ENCODE peak calls at places on chromosomes 3 and 15, in seven cellular contexts. One of them, this sample, is unnamed.

GRCh38 chr15:90787881-90788280 is 70.7 kb downstream of the BLM start:
- DNase-seq in MCF 10A: no peak
- DNase-seq in type B pancreatic cell: no peak
- DNase-seq in fibroblast of the aortic adventitia: peak; percentile 81
- DNase-seq in mucosa of descending colon: no peak
- DNase-seq in epithelial cell of proximal tubule: no peak
- DNase-seq in esophagus muscularis mucosa: no peak
- DNase-seq in this sample: no peak

GRCh38 chr3:43017038-43017437 is 37.9 kb downstream of the GASK1A start:
- DNase-seq in mucosa of descending colon: no peak
- DNase-seq in MCF 10A: no peak
- DNase-seq in esophagus muscularis mucosa: no peak
- DNase-seq in epithelial cell of proximal tubule: no peak
- DNase-seq in fibroblast of the aortic adventitia: no peak
- DNase-seq in type B pancreatic cell: no peak
- DNase-seq in this sample: no peak

GRCh38 chr3:65500398-65501306 is 538.1 kb downstream of the MAGI1 start:
- DNase-seq in type B pancreatic cell: no peak
- DNase-seq in epithelial cell of proximal tubule: no peak
- DNase-seq in fibroblast of the aortic adventitia: no peak
- DNase-seq in MCF 10A: no peak
- DNase-seq in esophagus muscularis mucosa: no peak
- DNase-seq in mucosa of descending colon: no peak
- DNase-seq in this sample: no peak

GRCh38 chr15:77527831-77528231 is 104.9 kb downstream of the LINGO1 start:
- DNase-seq in epithelial cell of proximal tubule: no peak
- DNase-seq in fibroblast of the aortic adventitia: no peak
- DNase-seq in type B pancreatic cell: no peak
- DNase-seq in esophagus muscularis mucosa: no peak
- DNase-seq in MCF 10A: no peak
- DNase-seq in mucosa of descending colon: no peak
- DNase-seq in this sample: no peak

GRCh38 chr3:4976109-4976508 is 3.1 kb upstream of the BHLHE40 start:
- DNase-seq in epithelial cell of proximal tubule: no peak
- DNase-seq in mucosa of descending colon: peak; percentile 62
- DNase-seq in type B pancreatic cell: no peak
- DNase-seq in MCF 10A: peak; percentile 85
- DNase-seq in esophagus muscularis mucosa: no peak
- DNase-seq in fibroblast of the aortic adventitia: peak; percentile 75
- DNase-seq in this sample: no peak

GRCh38 chr15:51038258-51039042 is 56.3 kb downstream of the TNFAIP8L3 start:
- DNase-seq in epithelial cell of proximal tubule: no peak
- DNase-seq in MCF 10A: peak; percentile 31
- DNase-seq in esophagus muscularis mucosa: peak; percentile 47
- DNase-seq in fibroblast of the aortic adventitia: no peak
- DNase-seq in type B pancreatic cell: no peak
- DNase-seq in mucosa of descending colon: no peak
- DNase-seq in this sample: no peak

GRCh38 chr3:172918165-172918564 is 167.6 kb downstream of the ECT2 start:
- DNase-seq in epithelial cell of proximal tubule: no peak
- DNase-seq in type B pancreatic cell: no peak
- DNase-seq in esophagus muscularis mucosa: no peak
- DNase-seq in MCF 10A: no peak
- DNase-seq in mucosa of descending colon: no peak
- DNase-seq in fibroblast of the aortic adventitia: peak; percentile 75
- DNase-seq in this sample: no peak

GRCh38 chr15:41811432-41812195 is 16.3 kb upstream of the JMJD7 start:
- DNase-seq in type B pancreatic cell: no peak
- DNase-seq in mucosa of descending colon: peak; percentile 88
- DNase-seq in epithelial cell of proximal tubule: no peak
- DNase-seq in MCF 10A: peak; percentile 82
- DNase-seq in esophagus muscularis mucosa: peak; percentile 95
- DNase-seq in fibroblast of the aortic adventitia: peak; percentile 90
- DNase-seq in this sample: peak; percentile 92

GRCh38 chr3:176510097-176510496 is 687.2 kb downstream of the TBL1XR1 start:
- DNase-seq in type B pancreatic cell: no peak
- DNase-seq in fibroblast of the aortic adventitia: no peak
- DNase-seq in MCF 10A: no peak
- DNase-seq in mucosa of descending colon: no peak
- DNase-seq in esophagus muscularis mucosa: no peak
- DNase-seq in epithelial cell of proximal tubule: no peak
- DNase-seq in this sample: no peak

GRCh38 chr3:161915283-161915682 is 418.7 kb downstream of the OTOL1 start:
- DNase-seq in fibroblast of the aortic adventitia: no peak
- DNase-seq in type B pancreatic cell: no peak
- DNase-seq in MCF 10A: no peak
- DNase-seq in epithelial cell of proximal tubule: no peak
- DNase-seq in mucosa of descending colon: no peak
- DNase-seq in esophagus muscularis mucosa: no peak
- DNase-seq in this sample: no peak

GRCh38 chr3:50516048-50516871 is 12.8 kb upstream of the CACNA2D2 start:
- DNase-seq in fibroblast of the aortic adventitia: no peak
- DNase-seq in MCF 10A: no peak
- DNase-seq in epithelial cell of proximal tubule: no peak
- DNase-seq in mucosa of descending colon: peak; percentile 36
- DNase-seq in type B pancreatic cell: peak; percentile 78
- DNase-seq in esophagus muscularis mucosa: no peak
- DNase-seq in this sample: no peak

GRCh38 chr15:85973584-85974347 is 105.9 kb upstream of the AGBL1 start:
- DNase-seq in epithelial cell of proximal tubule: no peak
- DNase-seq in MCF 10A: no peak
- DNase-seq in mucosa of descending colon: no peak
- DNase-seq in fibroblast of the aortic adventitia: no peak
- DNase-seq in esophagus muscularis mucosa: no peak
- DNase-seq in type B pancreatic cell: no peak
- DNase-seq in this sample: no peak

GRCh38 chr3:136955813-136956212 is 2.0 kb upstream of the IL20RB start:
- DNase-seq in MCF 10A: peak; percentile 63
- DNase-seq in mucosa of descending colon: no peak
- DNase-seq in type B pancreatic cell: no peak
- DNase-seq in esophagus muscularis mucosa: no peak
- DNase-seq in epithelial cell of proximal tubule: peak; percentile 71
- DNase-seq in fibroblast of the aortic adventitia: peak; percentile 83
- DNase-seq in this sample: no peak

GRCh38 chr3:5690904-5691532 is 503.5 kb downstream of the EDEM1 start:
- DNase-seq in mucosa of descending colon: no peak
- DNase-seq in MCF 10A: no peak
- DNase-seq in fibroblast of the aortic adventitia: no peak
- DNase-seq in type B pancreatic cell: no peak
- DNase-seq in epithelial cell of proximal tubule: no peak
- DNase-seq in esophagus muscularis mucosa: no peak
- DNase-seq in this sample: no peak

GRCh38 chr3:156240642-156241041 is 120.3 kb downstream of the KCNAB1 start:
- DNase-seq in type B pancreatic cell: no peak
- DNase-seq in MCF 10A: no peak
- DNase-seq in fibroblast of the aortic adventitia: no peak
- DNase-seq in epithelial cell of proximal tubule: no peak
- DNase-seq in mucosa of descending colon: no peak
- DNase-seq in esophagus muscularis mucosa: no peak
- DNase-seq in this sample: no peak

GRCh38 chr3:29889230-29889629 is 608.4 kb downstream of the RBMS3 start:
- DNase-seq in fibroblast of the aortic adventitia: peak; percentile 44
- DNase-seq in type B pancreatic cell: no peak
- DNase-seq in epithelial cell of proximal tubule: no peak
- DNase-seq in esophagus muscularis mucosa: no peak
- DNase-seq in mucosa of descending colon: no peak
- DNase-seq in MCF 10A: peak; percentile 26
- DNase-seq in this sample: no peak

GRCh38 chr3:131304890-131305289 is 76.7 kb upstream of the NUDT16 start:
- DNase-seq in epithelial cell of proximal tubule: no peak
- DNase-seq in esophagus muscularis mucosa: no peak
- DNase-seq in MCF 10A: no peak
- DNase-seq in mucosa of descending colon: no peak
- DNase-seq in fibroblast of the aortic adventitia: no peak
- DNase-seq in type B pancreatic cell: no peak
- DNase-seq in this sample: no peak

GRCh38 chr3:134325722-134326121 is 48.5 kb downstream of the AMOTL2 start:
- DNase-seq in epithelial cell of proximal tubule: no peak
- DNase-seq in type B pancreatic cell: no peak
- DNase-seq in MCF 10A: peak; percentile 52
- DNase-seq in esophagus muscularis mucosa: no peak
- DNase-seq in fibroblast of the aortic adventitia: no peak
- DNase-seq in mucosa of descending colon: no peak
- DNase-seq in this sample: no peak

GRCh38 chr3:195774917-195775316 is 36.8 kb downstream of the MUC4 start:
- DNase-seq in epithelial cell of proximal tubule: no peak
- DNase-seq in MCF 10A: peak; percentile 33
- DNase-seq in mucosa of descending colon: no peak
- DNase-seq in esophagus muscularis mucosa: no peak
- DNase-seq in type B pancreatic cell: no peak
- DNase-seq in fibroblast of the aortic adventitia: peak; percentile 46
- DNase-seq in this sample: no peak

GRCh38 chr15:85142324-85142723 is 160.7 kb downstream of the PDE8A start:
- DNase-seq in epithelial cell of proximal tubule: peak; percentile 23
- DNase-seq in fibroblast of the aortic adventitia: peak; percentile 65
- DNase-seq in esophagus muscularis mucosa: no peak
- DNase-seq in MCF 10A: peak; percentile 73
- DNase-seq in mucosa of descending colon: no peak
- DNase-seq in type B pancreatic cell: no peak
- DNase-seq in this sample: no peak

DNA sequence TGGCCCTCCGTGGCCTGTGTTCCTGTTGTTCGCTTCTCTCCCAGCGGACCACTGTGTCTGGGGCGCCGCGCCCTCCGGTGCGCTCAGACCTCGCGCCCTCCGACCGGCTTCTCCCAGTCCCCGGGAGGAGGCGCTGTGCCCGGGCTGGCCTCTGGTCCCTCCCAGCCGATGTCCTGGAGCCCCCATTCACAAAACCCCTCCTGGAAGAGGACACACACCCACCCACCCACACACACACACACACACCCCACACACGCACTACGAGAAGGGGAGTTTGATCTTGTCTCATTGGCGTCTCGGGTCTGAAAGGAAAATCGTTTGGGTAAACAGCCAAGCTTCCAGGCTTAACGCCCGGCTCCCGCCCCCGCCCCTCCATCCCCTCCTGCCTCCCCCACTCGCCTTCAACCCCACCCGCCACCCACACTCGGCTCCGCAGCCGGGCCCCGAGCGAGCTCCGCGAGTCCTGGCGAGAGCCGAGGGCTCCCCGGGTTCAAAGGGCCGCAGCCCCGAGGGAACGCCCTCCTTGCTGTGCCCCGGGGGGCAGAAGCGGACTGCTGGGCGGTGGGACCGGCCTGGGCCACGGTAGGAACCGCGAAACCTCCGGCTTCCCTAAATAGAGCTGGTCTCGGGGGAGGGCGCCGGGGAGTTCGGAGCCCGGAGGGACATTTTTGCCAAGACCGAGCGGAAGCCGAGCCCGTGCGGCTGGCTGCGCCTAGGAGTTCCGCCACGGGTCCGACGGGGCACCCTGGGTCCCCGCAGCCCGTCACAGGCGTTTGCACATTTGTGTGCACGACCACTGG is 23.6 kb downstream of the NR2F2 start:
- DNase-seq in fibroblast of the aortic adventitia: peak; percentile 54
- DNase-seq in epithelial cell of proximal tubule: no peak
- DNase-seq in mucosa of descending colon: peak; percentile 54
- DNase-seq in type B pancreatic cell: peak; percentile 78
- DNase-seq in MCF 10A: peak; percentile 17
- DNase-seq in esophagus muscularis mucosa: no peak
- DNase-seq in this sample: no peak
- TF ChIP-seq CTCF in fibroblast of the aortic adventitia: peak; percentile 77
- TF ChIP-seq CTCF in epithelial cell of proximal tubule: peak; percentile 62
- TF ChIP-seq CTCF in mucosa of descending colon: no peak
- TF ChIP-seq CTCF in type B pancreatic cell: peak; percentile 78
- TF ChIP-seq CTCF in MCF 10A: no peak
- TF ChIP-seq CTCF in esophagus muscularis mucosa: peak; percentile 70
- TF ChIP-seq CTCF in this sample: peak; percentile 73

DNA sequence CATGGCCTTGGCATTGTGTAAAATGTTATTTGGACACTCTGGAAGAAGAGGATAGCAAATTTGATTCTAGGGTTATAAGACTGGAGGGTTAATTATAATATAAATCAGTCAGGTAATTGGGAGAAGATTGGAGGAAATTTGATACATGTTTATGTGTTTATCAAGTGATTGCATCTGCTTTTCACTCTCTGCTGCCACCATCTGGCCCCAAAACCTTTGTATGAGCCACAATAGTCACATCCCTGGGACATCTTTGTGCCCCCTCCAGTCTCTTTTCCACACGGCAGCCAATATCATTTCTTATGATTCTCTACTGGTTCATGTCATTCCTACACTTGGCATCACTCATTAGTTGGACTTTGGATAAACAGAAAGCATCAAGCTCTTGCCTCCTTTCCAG is 602.2 kb upstream of the SUCLG2 start:
- DNase-seq in MCF 10A: peak; percentile 11
- DNase-seq in type B pancreatic cell: no peak
- DNase-seq in esophagus muscularis mucosa: no peak
- DNase-seq in epithelial cell of proximal tubule: no peak
- DNase-seq in mucosa of descending colon: peak; percentile 12
- DNase-seq in fibroblast of the aortic adventitia: no peak
- DNase-seq in this sample: no peak
- TF ChIP-seq CTCF in MCF 10A: no peak
- TF ChIP-seq CTCF in type B pancreatic cell: peak; percentile 64
- TF ChIP-seq CTCF in esophagus muscularis mucosa: no peak
- TF ChIP-seq CTCF in epithelial cell of proximal tubule: peak; percentile 71
- TF ChIP-seq CTCF in mucosa of descending colon: no peak
- TF ChIP-seq CTCF in fibroblast of the aortic adventitia: no peak
- TF ChIP-seq CTCF in this sample: peak; percentile 23

DNA sequence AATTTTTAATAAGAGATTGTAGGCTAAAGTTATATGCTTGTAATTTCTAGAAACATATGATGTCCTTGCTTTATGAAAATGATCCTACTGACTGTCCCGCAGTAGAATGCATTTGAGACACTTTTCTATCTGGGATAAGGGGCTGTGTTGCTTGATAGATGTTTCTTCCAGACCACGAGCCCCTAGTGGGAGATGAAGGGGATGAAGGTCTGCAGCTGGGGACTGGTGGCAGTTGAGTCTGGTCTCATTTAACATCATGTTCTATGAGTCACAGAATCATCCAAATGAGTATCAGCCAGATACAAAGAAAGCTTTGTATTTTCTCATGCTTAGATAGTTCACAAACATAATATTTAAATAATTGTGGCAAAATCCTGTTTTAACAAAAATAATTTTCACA is 84.3 kb upstream of the PRTG start:
- DNase-seq in type B pancreatic cell: no peak
- DNase-seq in fibroblast of the aortic adventitia: no peak
- DNase-seq in MCF 10A: no peak
- DNase-seq in mucosa of descending colon: no peak
- DNase-seq in epithelial cell of proximal tubule: no peak
- DNase-seq in esophagus muscularis mucosa: no peak
- DNase-seq in this sample: no peak
- TF ChIP-seq CTCF in type B pancreatic cell: peak; percentile 49
- TF ChIP-seq CTCF in fibroblast of the aortic adventitia: no peak
- TF ChIP-seq CTCF in MCF 10A: no peak
- TF ChIP-seq CTCF in mucosa of descending colon: no peak
- TF ChIP-seq CTCF in epithelial cell of proximal tubule: no peak
- TF ChIP-seq CTCF in esophagus muscularis mucosa: no peak
- TF ChIP-seq CTCF in this sample: no peak

DNA sequence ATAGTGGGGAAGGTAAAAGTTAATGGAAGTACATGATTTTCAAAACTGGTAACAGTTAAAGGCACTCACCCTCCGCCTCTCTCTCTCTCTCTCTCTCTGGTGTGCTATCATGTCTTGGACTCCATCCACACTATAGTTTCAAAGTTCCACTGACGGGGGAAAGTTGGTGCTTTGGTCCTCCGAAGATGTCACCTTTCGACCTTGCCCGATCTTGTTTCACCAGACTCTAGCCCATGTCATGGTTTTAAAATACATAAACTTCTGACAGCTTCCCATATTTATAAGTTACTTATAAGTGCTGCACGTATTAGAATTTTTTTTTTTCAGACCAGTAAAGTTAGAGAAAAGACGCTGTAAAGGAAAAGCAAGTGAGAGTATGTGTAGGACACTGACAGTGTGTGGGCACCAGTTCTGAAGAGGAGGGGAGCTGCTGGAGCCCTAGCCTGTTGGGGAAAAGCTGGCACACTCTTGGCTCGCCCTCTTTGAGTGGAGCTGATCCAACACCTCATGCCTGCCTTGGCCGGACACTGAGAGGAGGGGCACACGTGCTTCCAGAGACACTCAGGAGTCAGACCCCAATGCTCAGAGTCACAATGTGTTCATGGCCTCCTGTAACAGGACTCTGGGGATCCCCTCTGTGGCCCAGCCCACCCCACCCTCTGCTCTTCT is 200.5 kb upstream of the TPM1 start:
- DNase-seq in mucosa of descending colon: no peak
- DNase-seq in MCF 10A: no peak
- DNase-seq in type B pancreatic cell: no peak
- DNase-seq in esophagus muscularis mucosa: peak; percentile 66
- DNase-seq in epithelial cell of proximal tubule: no peak
- DNase-seq in fibroblast of the aortic adventitia: no peak
- DNase-seq in this sample: no peak
- TF ChIP-seq CTCF in mucosa of descending colon: no peak
- TF ChIP-seq CTCF in MCF 10A: no peak
- TF ChIP-seq CTCF in type B pancreatic cell: no peak
- TF ChIP-seq CTCF in esophagus muscularis mucosa: no peak
- TF ChIP-seq CTCF in epithelial cell of proximal tubule: no peak
- TF ChIP-seq CTCF in fibroblast of the aortic adventitia: no peak
- TF ChIP-seq CTCF in this sample: no peak